ENCODE peak calls at places on chromosomes 3 and 15, in eight cellular contexts. O, J, A, W, S, C, N and T are unnamed samples. For H3K27me3, the result is how much of the 10 kb centered on the place peaks cover.

GRCh38 chr3:73580343-73580742 is 44.4 kb downstream of the PDZRN3 start:
- DNase-seq in N (peak), S (no peak), O (no peak), W (no peak), C (peak), J (no peak), A (no peak), T (no peak)

GRCh38 chr15:101641894-101642293 is 10.3 kb downstream of the TM2D3 start:
- DNase-seq in S (no peak), J (no peak), W (no peak), N (no peak), O (no peak), A (no peak), C (no peak), T (no peak)

GRCh38 chr3:42829083-42829627 is 19.9 kb downstream of the ACKR2 start:
- DNase-seq in C (peak), W (no peak), O (no peak), S (no peak), N (no peak), A (no peak), J (no peak), T (no peak)

GRCh38 chr3:11719406-11720219 is 75.9 kb upstream of the VGLL4 start:
- DNase-seq in N (peak), A (peak), W (peak), J (peak), C (peak), S (no peak), O (peak), T (peak)

GRCh38 chr3:63998852-63999754 is 24.2 kb downstream of the PSMD6 start:
- DNase-seq in S (no peak), O (peak), W (no peak), J (no peak), N (no peak), C (no peak), A (no peak), T (peak)

GRCh38 chr3:83513677-83514076 is 1445.1 kb upstream of the CADM2 start:
- DNase-seq in O (no peak), W (no peak), J (no peak), A (no peak), C (no peak), N (no peak), S (no peak), T (no peak)

GRCh38 chr15:61046291-61046690 is 182.8 kb downstream of the RORA start:
- DNase-seq in A (no peak), J (no peak), W (no peak), N (no peak), S (no peak), O (no peak), C (no peak), T (no peak)

GRCh38 chr3:136835079-136835816 is 16.3 kb downstream of the SLC35G2 start:
- DNase-seq in J (no peak), N (no peak), S (no peak), C (no peak), O (no peak), A (no peak), W (no peak), T (no peak)

GRCh38 chr15:82572311-82572710 is 32.1 kb upstream of the RPS17 start:
- DNase-seq in J (no peak), W (no peak), C (no peak), A (no peak), N (no peak), O (no peak), S (no peak), T (peak)

GRCh38 chr3:46915297-46915822 is 37.8 kb downstream of the PTH1R start:
- DNase-seq in S (no peak), A (peak), O (no peak), W (no peak), J (no peak), C (no peak), N (no peak), T (no peak)

GRCh38 chr3:100076544-100077529 is 37.5 kb downstream of the FILIP1L start:
- DNase-seq in N (no peak), C (peak), W (no peak), S (no peak), A (no peak), J (no peak), O (peak), T (peak)

GRCh38 chr3:54853573-54854404 is 74.1 kb downstream of the LRTM1 start:
- DNase-seq in J (peak), W (peak), O (peak), S (peak), C (peak), A (peak), N (peak), T (peak)

GRCh38 chr3:139448104-139448503 is 28.2 kb downstream of the RBP2 start:
- DNase-seq in N (no peak), A (no peak), C (peak), W (no peak), O (no peak), S (no peak), J (no peak), T (no peak)

DNA sequence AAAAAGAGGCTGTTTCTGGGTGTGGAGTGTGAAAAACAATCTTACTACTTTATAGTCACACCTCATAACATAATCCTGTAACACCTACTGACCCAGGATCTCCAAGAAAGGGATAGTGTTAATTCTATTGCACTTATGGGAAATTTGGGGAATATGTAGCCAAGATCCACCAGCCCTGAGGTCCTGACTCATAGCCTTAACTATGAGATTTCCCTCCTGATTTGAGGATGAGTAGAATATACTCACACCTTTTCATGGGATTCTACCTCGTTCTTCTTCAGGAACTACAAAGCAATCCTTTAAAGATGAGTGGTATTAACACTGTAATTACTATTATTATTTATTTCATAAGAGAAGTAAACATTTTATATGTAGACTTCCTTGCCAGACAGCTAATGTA is 315.2 kb downstream of the MECOM start:
- DNase-seq in W (no peak), A (no peak), J (no peak), C (peak), S (no peak), O (no peak), N (no peak), T (no peak)
- H3K27me3 ChIP-seq in W (under half), A (under half), J (under half), C (under half), S (under half), O (under half), N (under half), T (under half)

GRCh38 chr15:58115692-58116091 is 22.5 kb upstream of the AQP9 start:
- DNase-seq in J (no peak), O (no peak), C (peak), A (no peak), W (no peak), N (no peak), S (no peak), T (no peak)
- TF ChIP-seq CTCF in J (peak), O (peak), C (peak), A (no peak), W (no peak), N (peak), S (no peak), T (peak)

GRCh38 chr15:74788042-74788715 is 6.3 kb downstream of the CSK start:
- DNase-seq in C (no peak), J (no peak), N (no peak), W (no peak), O (no peak), A (no peak), S (no peak), T (no peak)

GRCh38 chr15:74787251-74788041 is 5.6 kb downstream of the CSK start:
- DNase-seq in W (peak), J (peak), S (peak), A (no peak), O (peak), N (no peak), C (no peak), T (no peak)

GRCh38 chr15:74789741-74790079 is 7.8 kb downstream of the CSK start:
- DNase-seq in S (no peak), C (no peak), O (no peak), J (no peak), N (no peak), A (no peak), W (peak), T (no peak)

GRCh38 chr15:74789171-74789627 is 7.3 kb downstream of the CSK start:
- DNase-seq in O (no peak), W (peak), N (no peak), J (no peak), C (peak), A (no peak), S (no peak), T (peak)

DNA sequence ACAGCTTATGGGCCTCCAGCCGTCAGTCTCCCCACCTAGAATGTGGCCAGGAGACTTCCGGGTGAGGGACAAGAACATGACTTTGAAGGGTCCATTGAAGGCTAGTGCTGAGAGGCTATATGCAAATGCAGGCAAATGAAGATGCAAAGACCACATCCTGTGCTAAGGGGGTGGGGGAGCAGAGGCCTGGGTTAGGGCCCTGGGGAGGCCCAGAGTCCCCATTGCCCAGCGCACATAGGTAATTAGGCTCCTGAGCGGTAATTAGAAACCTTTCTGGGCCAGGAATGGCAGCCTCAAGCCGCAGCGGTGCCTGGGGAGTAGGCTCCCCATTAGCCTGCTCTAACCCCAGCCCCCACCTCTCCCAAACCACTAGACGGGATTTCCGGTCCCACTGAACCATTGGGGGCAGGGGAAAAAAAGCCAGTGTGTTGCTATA is 6.9 kb downstream of the CSK start:
- DNase-seq in W (no peak), N (no peak), A (no peak), C (no peak), J (no peak), O (no peak), S (no peak), T (no peak)
- H3K4me3 ChIP-seq in W (no peak), N (no peak), A (no peak), C (no peak), J (no peak), O (no peak), S (peak), T (no peak)

DNA sequence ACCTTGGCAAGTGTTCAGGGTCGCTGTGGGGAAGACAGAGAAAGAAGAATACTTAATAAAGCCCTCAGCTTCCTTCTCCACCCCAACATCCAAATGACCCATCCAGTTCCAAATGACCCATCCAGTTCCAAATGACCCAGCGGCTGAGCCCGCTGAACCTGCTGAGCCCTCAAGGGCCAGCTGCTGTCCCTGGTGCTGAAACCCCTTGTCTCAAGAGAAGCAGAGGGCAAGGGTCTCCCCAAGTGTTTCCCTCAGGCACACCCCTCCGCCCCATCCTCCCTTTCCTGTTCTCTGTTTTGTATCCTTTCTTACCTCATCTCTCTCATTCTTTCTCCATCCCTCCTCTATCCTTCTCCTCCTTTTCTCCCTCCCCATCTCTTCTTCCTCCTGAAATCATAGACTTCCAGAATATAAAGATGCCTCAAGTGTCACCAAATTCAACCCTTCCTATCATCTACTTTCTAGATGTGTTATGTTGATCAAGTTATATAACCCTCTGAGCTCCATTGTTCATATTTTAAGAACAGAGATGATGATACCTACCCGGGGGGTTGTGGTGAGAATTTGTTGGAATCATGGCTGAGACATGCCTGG is 29.0 kb downstream of the CCDC33 start:
- DNase-seq in W (no peak), N (no peak), A (peak), S (no peak), C (peak), O (peak), J (peak), T (peak)
- H3K27me3 ChIP-seq in W (under half), N (under half), A (under half), S (under half), C (under half), O (under half), J (half or more), T (under half)

DNA sequence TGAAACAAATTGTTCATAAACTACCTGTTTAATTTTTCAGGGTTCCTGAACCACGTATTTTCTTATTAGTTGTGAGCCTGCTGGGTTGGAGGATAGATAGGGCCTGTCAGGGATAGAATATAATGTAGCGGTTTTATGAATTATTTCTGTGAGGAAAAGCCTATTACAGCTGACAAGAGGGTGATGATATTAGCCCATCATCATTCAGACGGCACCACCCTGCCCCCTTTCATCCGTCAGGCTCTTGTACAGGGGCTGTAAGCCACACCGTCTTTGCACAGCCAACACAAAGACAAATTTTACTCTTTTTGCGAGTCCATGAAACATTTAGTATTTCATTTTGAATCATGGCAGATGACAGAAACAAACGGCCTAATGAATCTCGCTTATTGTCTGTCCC is 335.3 kb upstream of the TMCO5A start:
- DNase-seq in S (no peak), N (no peak), C (no peak), O (no peak), A (no peak), W (no peak), J (no peak), T (no peak)
- TF ChIP-seq CTCF in S (no peak), N (no peak), C (no peak), O (no peak), A (no peak), W (no peak), J (no peak), T (no peak)